ENCODE peak calls at places on chromosomes 16 and 17, in seven cellular contexts. Y is mammary epithelial cell; W is CD8-positive, alpha-beta T cell; C is fibroblast of lung; Z is AG04450; I is A673; D is heart right ventricle. V is an unnamed sample.

GRCh38 chr17:47210105-47210504 is 957 bp downstream of the MYL4 start:
- DNase-seq in D (no peak), C (no peak), Z (no peak), W (no peak), Y (no peak), I (no peak), V (no peak)

GRCh38 chr16:49811630-49812334 is 44.1 kb downstream of the ZNF423 start:
- DNase-seq in D (peak), Y (no peak), Z (no peak), C (no peak), W (no peak), I (no peak), V (no peak)

GRCh38 chr17:48612854-48613691 is 2.0 kb downstream of the HOXB8 start:
- DNase-seq in Y (peak), Z (no peak), W (no peak), C (peak), D (no peak), I (peak), V (no peak)

GRCh38 chr16:49632798-49633189 is 223.1 kb downstream of the ZNF423 start:
- DNase-seq in D (no peak), W (no peak), I (no peak), C (no peak), Z (no peak), Y (no peak), V (no peak)

GRCh38 chr17:50018909-50019308 is 23.9 kb upstream of the DLX3 start:
- DNase-seq in I (no peak), Z (no peak), C (no peak), W (no peak), D (no peak), Y (no peak), V (no peak)

GRCh38 chr17:56604691-56605090 is 11.2 kb downstream of the NOG start:
- DNase-seq in W (no peak), C (no peak), Y (no peak), Z (no peak), D (no peak), I (no peak), V (no peak)

GRCh38 chr16:70418274-70418992 is 20.5 kb downstream of the ST3GAL2 start:
- DNase-seq in W (no peak), C (no peak), I (no peak), Z (no peak), D (no peak), Y (no peak), V (no peak)

GRCh38 chr17:75455896-75456416 is 479 bp upstream of the TMEM94 start:
- DNase-seq in D (no peak), Y (no peak), W (no peak), C (no peak), I (no peak), Z (no peak), V (no peak)

GRCh38 chr16:14102925-14103720 is 32.0 kb downstream of the MRTFB start:
- DNase-seq in Y (no peak), Z (no peak), W (no peak), I (no peak), C (no peak), D (no peak), V (no peak)

GRCh38 chr16:4936991-4937781 is at the start of gene PPL:
- DNase-seq in W (no peak), I (no peak), Z (no peak), Y (peak), C (no peak), D (peak), V (peak)

GRCh38 chr17:40854175-40854814 is 12.7 kb downstream of the KRT12 start:
- DNase-seq in Y (peak), C (peak), W (no peak), D (no peak), I (peak), Z (peak), V (peak)

GRCh38 chr16:89892055-89892630 is 18.8 kb downstream of the TCF25 start:
- DNase-seq in Y (no peak), W (no peak), Z (no peak), D (no peak), I (no peak), C (no peak), V (no peak)

GRCh38 chr17:49519781-49520180 is 24.7 kb downstream of the NGFR start:
- DNase-seq in C (no peak), Y (no peak), I (no peak), W (no peak), D (no peak), Z (no peak), V (no peak)

GRCh38 chr17:34254146-34254545 is 939 bp upstream of the CCL2 start:
- DNase-seq in C (peak), W (no peak), Z (peak), D (no peak), I (no peak), Y (no peak), V (no peak)

GRCh38 chr17:8563981-8564602 is 66.4 kb downstream of the MYH10 start:
- DNase-seq in W (no peak), I (peak), Z (peak), C (peak), D (no peak), Y (no peak), V (no peak)

GRCh38 chr16:31356566-31357323 is 1.8 kb downstream of the ITGAX start:
- DNase-seq in C (no peak), Y (no peak), I (no peak), Z (no peak), W (no peak), D (no peak), V (no peak)

GRCh38 chr16:28927815-28928214 is 2.8 kb upstream of the RABEP2 start:
- DNase-seq in Y (no peak), C (no peak), I (no peak), D (no peak), W (no peak), Z (no peak), V (no peak)

GRCh38 chr16:79726902-79727301 is 126.4 kb upstream of the MAF start:
- DNase-seq in C (no peak), I (no peak), Z (no peak), Y (no peak), W (no peak), D (no peak), V (no peak)

GRCh38 chr16:27781981-27782880 is 232.3 kb downstream of the KATNIP start:
- DNase-seq in C (no peak), W (no peak), I (no peak), Y (no peak), Z (no peak), D (no peak), V (no peak)

GRCh38 chr17:6914711-6915110 is 81.1 kb upstream of the ALOX12 start:
- DNase-seq in Z (no peak), I (peak), C (peak), Y (no peak), D (no peak), W (no peak), V (no peak)

DNA sequence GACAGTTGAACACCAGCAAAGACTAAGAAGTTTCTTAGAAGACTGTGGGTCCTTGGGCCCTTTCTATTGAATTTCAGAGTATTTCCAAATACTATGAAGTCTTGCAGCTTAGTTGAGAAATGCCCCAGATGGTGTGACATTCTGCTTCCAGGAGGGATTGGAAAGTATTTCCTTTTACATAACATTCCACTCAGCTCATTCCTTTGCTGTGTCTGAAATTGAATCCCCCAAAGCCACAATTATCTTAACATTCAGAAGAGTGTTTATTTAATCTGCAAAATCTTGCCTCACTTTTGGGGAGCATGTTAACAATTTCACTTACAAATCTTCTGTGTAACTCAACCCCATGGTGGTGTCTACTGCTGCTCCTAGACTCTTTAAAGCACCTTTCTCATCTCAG is 307.7 kb downstream of the WWOX start:
- DNase-seq in I (no peak), Z (no peak), W (no peak), Y (no peak), D (no peak), C (peak), V (no peak)
- H3K27ac ChIP-seq in I (no peak), Z (no peak), W (no peak), Y (no peak), D (no peak), C (no peak), V (no peak)

GRCh38 chr16:57111420-57111819 is 19.0 kb downstream of the CPNE2 start:
- DNase-seq in D (no peak), W (no peak), I (no peak), Y (no peak), Z (no peak), C (no peak), V (no peak)

GRCh38 chr16:57107324-57107922 is 15.0 kb downstream of the CPNE2 start:
- DNase-seq in W (no peak), I (no peak), Y (no peak), Z (no peak), D (no peak), C (no peak), V (no peak)

GRCh38 chr16:57110937-57111336 is 18.6 kb downstream of the CPNE2 start:
- DNase-seq in D (no peak), W (no peak), I (no peak), Y (no peak), Z (no peak), C (no peak), V (no peak)

GRCh38 chr16:57108432-57108831 is 16.0 kb downstream of the CPNE2 start:
- DNase-seq in W (no peak), D (no peak), C (no peak), Z (no peak), Y (no peak), I (no peak), V (no peak)

DNA sequence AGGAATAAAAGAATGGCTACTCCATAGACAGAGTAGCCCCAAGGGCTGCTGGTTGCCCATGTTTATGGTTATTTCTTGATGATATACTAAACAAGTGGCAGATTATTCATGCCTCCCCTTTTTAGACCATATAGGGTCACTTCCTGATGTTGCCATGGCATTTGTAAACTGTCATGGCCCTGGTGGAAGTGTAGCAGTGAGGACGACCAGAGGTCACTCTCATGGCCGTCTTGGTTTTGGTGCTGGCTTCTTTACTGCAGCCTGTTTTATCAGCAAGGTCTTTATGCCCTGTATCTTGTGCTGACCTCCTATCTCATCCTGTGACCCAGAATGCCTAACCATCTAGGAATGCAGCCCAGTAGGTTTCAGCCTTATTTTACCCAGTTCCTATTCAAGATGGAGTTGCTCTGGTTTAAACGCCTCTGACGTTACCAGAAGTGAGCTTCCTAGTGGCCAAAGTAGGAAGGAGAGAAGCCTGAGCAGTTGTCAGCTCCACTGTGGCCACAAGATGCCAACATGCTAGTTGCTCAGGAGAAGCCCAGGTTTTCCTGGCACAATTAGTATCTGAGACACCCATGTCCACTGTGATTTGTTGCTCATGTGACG is 17.2 kb downstream of the CPNE2 start:
- DNase-seq in W (no peak), Y (no peak), I (no peak), C (no peak), D (no peak), Z (no peak), V (no peak)
- TF ChIP-seq CTCF in W (no peak), Y (no peak), I (no peak), C (no peak), D (no peak), Z (no peak), V (no peak)

GRCh38 chr16:46922239-46922638 is 38.1 kb downstream of the GPT2 start:
- DNase-seq in C (no peak), Y (no peak), D (no peak), I (no peak), W (no peak), Z (no peak), V (no peak)
- H3K27ac ChIP-seq in C (no peak), Y (no peak), D (no peak), I (no peak), W (no peak), Z (no peak), V (no peak)

DNA sequence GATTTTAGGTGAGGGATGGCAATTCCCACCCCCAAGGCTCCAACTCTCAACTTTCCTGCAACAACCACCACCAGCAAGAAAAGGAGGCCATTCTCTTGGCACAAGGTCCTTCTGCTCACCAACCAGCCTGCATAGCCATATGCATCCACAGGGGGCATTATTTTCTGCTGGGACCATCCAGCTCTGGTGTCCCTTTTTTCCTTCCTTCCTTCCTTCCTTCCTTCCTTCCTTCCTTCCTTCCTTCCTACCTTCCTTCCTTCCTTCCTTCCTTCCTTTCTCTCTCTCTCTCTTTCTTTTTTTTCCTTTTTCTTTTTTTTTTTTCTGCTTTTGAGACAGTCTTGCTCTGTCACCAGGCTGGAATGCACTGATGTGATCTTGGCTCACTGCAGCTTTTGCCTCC is 21.1 kb upstream of the COX10 start:
- DNase-seq in Y (no peak), Z (no peak), D (no peak), W (no peak), C (no peak), I (peak), V (no peak)
- TF ChIP-seq CTCF in Y (peak), Z (peak), D (no peak), W (no peak), C (peak), I (peak), V (no peak)

GRCh38 chr16:23120562-23120961 is 28.7 kb downstream of the USP31 start:
- DNase-seq in D (no peak), C (no peak), Z (no peak), Y (no peak), I (no peak), W (no peak), V (no peak)
- H3K27ac ChIP-seq in D (no peak), C (no peak), Z (no peak), Y (peak), I (peak), W (no peak), V (no peak)

GRCh38 chr16:66662445-66663194 is 33.9 kb downstream of the CMTM4 start:
- DNase-seq in I (no peak), W (no peak), Y (peak), D (no peak), Z (no peak), C (peak), V (peak)
- TF ChIP-seq CTCF in I (peak), W (no peak), Y (peak), D (peak), Z (peak), C (peak), V (peak)

GRCh38 chr16:83804366-83804765 is 3.4 kb upstream of the HSBP1 start:
- DNase-seq in D (no peak), W (no peak), Z (no peak), Y (no peak), C (no peak), I (no peak), V (no peak)

GRCh38 chr16:83807710-83808572 is at the start of gene HSBP1:
- DNase-seq in I (peak), C (peak), Z (peak), W (peak), Y (peak), D (peak), V (peak)

GRCh38 chr16:83806721-83807120 is 1.1 kb upstream of the HSBP1 start:
- DNase-seq in Z (no peak), W (no peak), D (no peak), Y (no peak), I (no peak), C (no peak), V (no peak)

GRCh38 chr16:83807327-83807709 is 460 bp upstream of the HSBP1 start:
- DNase-seq in D (no peak), Y (no peak), C (no peak), Z (no peak), W (no peak), I (no peak), V (no peak)

GRCh38 chr16:83806036-83806435 is 1.7 kb upstream of the HSBP1 start:
- DNase-seq in I (no peak), Y (no peak), Z (no peak), D (no peak), W (no peak), C (no peak), V (no peak)
- H3K27ac ChIP-seq in I (no peak), Y (no peak), Z (no peak), D (no peak), W (no peak), C (no peak), V (no peak)

DNA sequence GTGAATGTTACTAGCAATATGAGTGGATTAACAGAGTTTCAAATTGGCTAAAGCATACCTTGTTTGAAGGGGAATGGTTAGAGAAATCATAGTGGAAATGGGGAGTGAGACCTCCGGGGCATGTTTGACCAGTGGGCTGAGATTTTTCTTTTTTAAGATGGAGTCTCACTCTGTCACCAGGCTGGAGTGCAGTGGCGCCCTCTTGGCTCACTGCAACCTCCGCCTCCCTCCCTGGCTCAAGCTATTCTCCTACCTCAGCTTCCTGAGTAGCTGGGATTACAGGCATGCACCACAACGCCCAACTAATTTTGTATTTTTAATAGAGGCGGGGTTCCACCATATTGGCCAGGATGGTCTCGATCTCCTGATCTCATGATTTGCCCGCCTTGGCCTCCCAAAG is 9.6 kb downstream of the CDRT15 start:
- DNase-seq in D (no peak), C (no peak), Y (no peak), W (no peak), I (no peak), Z (no peak), V (no peak)
- TF ChIP-seq CTCF in D (no peak), C (no peak), Y (no peak), W (no peak), I (no peak), Z (no peak), V (no peak)

GRCh38 chr17:31515226-31515759 is 123.8 kb downstream of the RAB11FIP4 start:
- DNase-seq in Z (no peak), I (no peak), C (no peak), D (no peak), W (no peak), Y (no peak), V (no peak)
- H3K27ac ChIP-seq in Z (no peak), I (no peak), C (no peak), D (no peak), W (no peak), Y (no peak), V (no peak)

DNA sequence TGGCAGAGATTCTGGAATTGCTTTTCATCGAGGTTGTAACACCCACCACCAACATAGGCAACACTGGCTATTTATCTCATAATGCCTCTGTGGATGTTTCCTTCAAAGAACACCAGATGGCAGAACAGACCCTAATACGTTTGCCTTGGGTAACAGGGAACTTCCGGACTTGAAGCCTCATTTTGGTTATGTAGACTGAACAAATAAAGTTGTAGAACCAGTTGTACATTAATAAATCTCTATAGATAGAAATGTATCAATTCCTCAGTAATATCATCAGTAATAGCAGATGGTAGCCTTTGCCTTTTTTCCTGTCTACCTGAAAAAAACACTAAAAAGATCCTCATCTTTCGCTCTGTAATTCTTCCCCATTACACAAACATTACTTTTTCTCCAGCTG is 25.9 kb upstream of the APOH start:
- DNase-seq in Z (peak), I (peak), W (peak), D (peak), Y (peak), C (peak), V (peak)
- TF ChIP-seq CTCF in Z (peak), I (peak), W (peak), D (peak), Y (peak), C (peak), V (peak)